ENCODE peak calls at places on chromosomes 7 and 10, in seven cellular contexts. H is iris pigment epithelial cell; V is NCI-H524 treated with DMSO at 0.1 percent for 48 hours; X is activated T-cell treated with anti-CD3 and anti-CD28 coated beads, Interleukin-2, amount 50 U/mL, for 72 hours; Q is PC-3; P is activated naive CD8-positive, alpha-beta T cell treated with anti-CD3 and anti-CD28 coated beads, Interleukin-2, amount 50 U/mL, for 24 hours; A is GM13976. N is an unnamed sample.

GRCh38 chr7:30906014-30906413 is 5.6 kb upstream of the AQP1 start:
- DNase-seq in H (no peak), V (no peak), X (no peak), Q (no peak), P (no peak), A (no peak), N (no peak)

GRCh38 chr7:2018786-2019692 is 213.7 kb downstream of the MAD1L1 start:
- DNase-seq in H (peak), V (no peak), X (no peak), Q (peak), P (no peak), A (peak), N (peak)

GRCh38 chr7:334618-335357 is 44.8 kb downstream of the FOXL3 start:
- DNase-seq in H (no peak), V (no peak), X (no peak), Q (no peak), P (no peak), A (no peak), N (no peak)

GRCh38 chr7:128869138-128869943 is 6.7 kb downstream of the ATP6V1F start:
- DNase-seq in H (peak), V (no peak), X (peak), Q (peak), P (peak), A (peak), N (peak)

GRCh38 chr7:372546-372938 is 82.6 kb downstream of the FOXL3 start:
- DNase-seq in H (no peak), V (no peak), X (no peak), Q (no peak), P (no peak), A (no peak), N (peak)

GRCh38 chr7:151167197-151167911 is at the start of gene GBX1:
- DNase-seq in H (peak), V (no peak), X (peak), Q (no peak), P (peak), A (peak), N (no peak)

GRCh38 chr7:114865564-114865963 is 56.3 kb upstream of the MDFIC start:
- DNase-seq in H (peak), V (no peak), X (peak), Q (peak), P (peak), A (peak), N (no peak)

GRCh38 chr7:95126053-95126709 is 198.2 kb downstream of the PON1 start:
- DNase-seq in H (no peak), V (no peak), X (no peak), Q (no peak), P (no peak), A (no peak), N (no peak)

GRCh38 chr7:114478384-114478783 is 63.8 kb downstream of the FOXP2 start:
- DNase-seq in H (no peak), V (no peak), X (no peak), Q (no peak), P (no peak), A (no peak), N (no peak)

GRCh38 chr10:124224331-124225028 is 131.1 kb upstream of the CHST15 start:
- DNase-seq in H (no peak), V (no peak), X (no peak), Q (peak), P (no peak), A (no peak), N (no peak)

GRCh38 chr10:86536294-86536861 is 14.8 kb upstream of the WAPL start:
- DNase-seq in H (no peak), V (no peak), X (peak), Q (no peak), P (peak), A (peak), N (no peak)

GRCh38 chr10:70760271-70760787 is 24.8 kb downstream of the TBATA start:
- DNase-seq in H (no peak), V (no peak), X (no peak), Q (no peak), P (no peak), A (no peak), N (peak)

GRCh38 chr10:117720931-117721826 is 178.6 kb downstream of the EMX2 start:
- DNase-seq in H (no peak), V (no peak), X (no peak), Q (no peak), P (no peak), A (no peak), N (no peak)

GRCh38 chr10:121302541-121303180 is 295.6 kb downstream of the FGFR2 start:
- DNase-seq in H (no peak), V (no peak), X (no peak), Q (peak), P (no peak), A (no peak), N (no peak)

GRCh38 chr10:110600487-110601101 is 33.1 kb downstream of the SMC3 start:
- DNase-seq in H (peak), V (no peak), X (peak), Q (peak), P (no peak), A (no peak), N (no peak)

GRCh38 chr7:18420176-18420575 is 75.4 kb upstream of the HDAC9 start:
- DNase-seq in H (no peak), V (no peak), X (no peak), Q (no peak), P (no peak), A (no peak), N (no peak)

GRCh38 chr7:112707655-112708054 is 82.5 kb downstream of the TMEM168 start:
- DNase-seq in H (no peak), V (no peak), X (no peak), Q (no peak), P (no peak), A (no peak), N (no peak)

GRCh38 chr7:105521027-105521730 is 892 bp downstream of the PUS7 start:
- DNase-seq in H (peak), V (peak), X (peak), Q (peak), P (peak), A (peak), N (no peak)

GRCh38 chr7:131186816-131187215 is 140.9 kb upstream of the MKLN1 start:
- DNase-seq in H (no peak), V (no peak), X (no peak), Q (no peak), P (no peak), A (no peak), N (no peak)

GRCh38 chr10:74051729-74052342 is 53.9 kb downstream of the VCL start:
- DNase-seq in H (no peak), V (no peak), X (no peak), Q (no peak), P (no peak), A (no peak), N (no peak)

GRCh38 chr7:87886875-87887274 is 10.6 kb downstream of the DBF4 start:
- DNase-seq in H (peak), V (no peak), X (no peak), Q (peak), P (no peak), A (no peak), N (no peak)

GRCh38 chr7:142568430-142569097 is 180.7 kb upstream of the PRSS1 start:
- DNase-seq in H (peak), V (no peak), X (no peak), Q (peak), P (no peak), A (no peak), N (no peak)

GRCh38 chr7:50957427-50957826 is 174.7 kb upstream of the GRB10 start:
- DNase-seq in H (no peak), V (no peak), X (no peak), Q (peak), P (no peak), A (no peak), N (no peak)

GRCh38 chr10:44293306-44293778 is 91.6 kb downstream of the CXCL12 start:
- DNase-seq in H (no peak), V (no peak), X (no peak), Q (no peak), P (no peak), A (peak), N (no peak)

GRCh38 chr10:47449979-47450378 is 33.9 kb downstream of the ANXA8 start:
- DNase-seq in H (no peak), V (no peak), X (no peak), Q (no peak), P (no peak), A (no peak), N (no peak)

GRCh38 chr10:48444266-48444665 is 137.8 kb downstream of the MAPK8 start:
- DNase-seq in H (peak), V (no peak), X (no peak), Q (peak), P (no peak), A (peak), N (no peak)

GRCh38 chr7:124686543-124687161 is 78.9 kb downstream of the GPR37 start:
- DNase-seq in H (no peak), V (no peak), X (no peak), Q (no peak), P (no peak), A (no peak), N (no peak)

GRCh38 chr10:75208177-75208576 is 2.4 kb upstream of the VDAC2 start:
- DNase-seq in H (peak), V (no peak), X (peak), Q (peak), P (peak), A (no peak), N (no peak)

GRCh38 chr7:29987821-29988317 is 1.7 kb downstream of the SCRN1 start:
- DNase-seq in H (peak), V (no peak), X (no peak), Q (peak), P (no peak), A (peak), N (no peak)

GRCh38 chr7:81611040-81611439 is 158.8 kb downstream of the HGF start:
- DNase-seq in H (no peak), V (no peak), X (no peak), Q (no peak), P (no peak), A (no peak), N (no peak)

GRCh38 chr7:97004237-97004930 is 969 bp upstream of the DLX6 start:
- DNase-seq in H (no peak), V (no peak), X (no peak), Q (no peak), P (no peak), A (no peak), N (no peak)

GRCh38 chr10:128943111-128943510 is 523.9 kb upstream of the MGMT start:
- DNase-seq in H (no peak), V (no peak), X (no peak), Q (no peak), P (no peak), A (no peak), N (no peak)

GRCh38 chr7:27236053-27236410 is 6.6 kb upstream of the EVX1 start:
- DNase-seq in H (no peak), V (no peak), X (no peak), Q (no peak), P (no peak), A (no peak), N (no peak)

GRCh38 chr7:71131256-71131752 is 640 bp upstream of the GALNT17 start:
- DNase-seq in H (peak), V (no peak), X (no peak), Q (no peak), P (no peak), A (no peak), N (no peak)